ENCODE peak calls at places on chromosomes 11 and 22, in five cellular contexts. B, U, N, C and E are unnamed samples.

GRCh38 chr22:37870273-37870672 is 21.1 kb downstream of the EIF3L start:
- DNase-seq in B (no peak), U (no peak), N (no peak), C (peak; percentile 51), E (no peak)

GRCh38 chr11:25562417-25562816 is 769.5 kb upstream of the ANO3 start:
- DNase-seq in B (no peak), U (no peak), N (no peak), C (no peak), E (no peak)

GRCh38 chr22:35891442-35891841 is 137.2 kb downstream of the RBFOX2 start:
- DNase-seq in B (no peak), U (no peak), N (no peak), C (no peak), E (no peak)

GRCh38 chr22:31504282-31504681 is 7.9 kb downstream of the SFI1 start:
- DNase-seq in B (no peak), U (peak; percentile 49), N (no peak), C (no peak), E (no peak)

GRCh38 chr11:70423523-70424505 is 25.5 kb downstream of the CTTN start:
- DNase-seq in B (no peak), U (no peak), N (no peak), C (peak; percentile 65), E (no peak)

GRCh38 chr11:127191689-127192088 is 191.1 kb upstream of the KIRREL3 start:
- DNase-seq in B (no peak), U (no peak), N (no peak), C (no peak), E (no peak)

GRCh38 chr11:93959663-93960062 is 61.5 kb upstream of the HEPHL1 start:
- DNase-seq in B (no peak), U (no peak), N (no peak), C (no peak), E (no peak)

GRCh38 chr22:49663823-49664222 is 163.8 kb downstream of the BRD1 start:
- DNase-seq in B (no peak), U (no peak), N (no peak), C (no peak), E (no peak)

GRCh38 chr22:37193629-37194191 is 5.7 kb upstream of the C1QTNF6 start:
- DNase-seq in B (peak; percentile 30), U (no peak), N (no peak), C (no peak), E (no peak)

GRCh38 chr11:58616594-58616993 is 5.9 kb upstream of the CNTF start:
- DNase-seq in B (no peak), U (peak; percentile 81), N (no peak), C (peak; percentile 87), E (peak; percentile 49)

GRCh38 chr11:13140028-13140870 is 131.1 kb downstream of the RASSF10 start:
- DNase-seq in B (no peak), U (peak; percentile 76), N (no peak), C (peak; percentile 14), E (no peak)

GRCh38 chr11:77431813-77432212 is 42.1 kb downstream of the PAK1 start:
- DNase-seq in B (no peak), U (no peak), N (no peak), C (no peak), E (no peak)

GRCh38 chr11:117818036-117818858 is 6.3 kb downstream of the FXYD2 start:
- DNase-seq in B (no peak), U (peak; percentile 73), N (no peak), C (no peak), E (no peak)

GRCh38 chr11:112526699-112527410 is 266.2 kb upstream of the PLET1 start:
- DNase-seq in B (no peak), U (peak; percentile 91), N (no peak), C (no peak), E (peak; percentile 49)

GRCh38 chr11:15843309-15843857 is 513.0 kb downstream of the SOX6 start:
- DNase-seq in B (peak; percentile 47), U (no peak), N (no peak), C (no peak), E (no peak)

GRCh38 chr11:199004-199581 is 6.2 kb downstream of the SCGB1C1 start:
- DNase-seq in B (no peak), U (no peak), N (no peak), C (no peak), E (no peak)

GRCh38 chr11:117281159-117281558 is 10.0 kb upstream of the BACE1-AS start:
- DNase-seq in B (no peak), U (peak; percentile 89), N (no peak), C (peak; percentile 91), E (no peak)

GRCh38 chr11:69114811-69115523 is 40.8 kb upstream of the SMIM38 start:
- DNase-seq in B (no peak), U (no peak), N (no peak), C (no peak), E (no peak)

GRCh38 chr22:45468872-45469572 is 33.7 kb upstream of the FBLN1 start:
- DNase-seq in B (no peak), U (peak; percentile 78), N (no peak), C (no peak), E (no peak)

GRCh38 chr11:116595305-116595880 is 177.4 kb downstream of the BUD13 start:
- DNase-seq in B (peak; percentile 96), U (no peak), N (no peak), C (no peak), E (no peak)

GRCh38 chr22:46737976-46738641 is at the start of gene CERK:
- DNase-seq in B (peak; percentile 54), U (no peak), N (peak; percentile 77), C (no peak), E (no peak)

GRCh38 chr11:19951558-19952083 is 208.7 kb downstream of the DBX1 start:
- DNase-seq in B (peak; percentile 74), U (peak; percentile 64), N (peak; percentile 55), C (no peak), E (no peak)

GRCh38 chr11:108203075-108203474 is 19.4 kb downstream of the NPAT start:
- DNase-seq in B (no peak), U (no peak), N (no peak), C (no peak), E (no peak)

GRCh38 chr22:22394589-22394988 is 114.0 kb downstream of the ZNF280B start:
- DNase-seq in B (peak; percentile 57), U (no peak), N (no peak), C (no peak), E (no peak)

GRCh38 chr11:10878408-10879214 is 20.8 kb upstream of the ZBED5 start:
- DNase-seq in B (peak; percentile 34), U (peak; percentile 68), N (peak; percentile 56), C (peak; percentile 45), E (no peak)

GRCh38 chr22:19814428-19814827 is 40.2 kb downstream of the GNB1L start:
- DNase-seq in B (no peak), U (no peak), N (no peak), C (no peak), E (no peak)

GRCh38 chr11:15692739-15693138 is 578.0 kb downstream of the INSC start:
- DNase-seq in B (no peak), U (peak; percentile 36), N (no peak), C (no peak), E (no peak)

GRCh38 chr22:50729391-50730012 is 8.5 kb upstream of the ACR start:
- DNase-seq in B (peak; percentile 56), U (no peak), N (no peak), C (no peak), E (no peak)

GRCh38 chr11:122032317-122032716 is 83.7 kb downstream of the BLID start:
- DNase-seq in B (no peak), U (no peak), N (no peak), C (peak; percentile 56), E (no peak)

GRCh38 chr22:20405291-20405930 is 11.5 kb downstream of the ZNF74 start:
- DNase-seq in B (no peak), U (no peak), N (no peak), C (no peak), E (no peak)